ENCODE peak calls at places on chromosomes 4 and X, in seven cellular contexts. B is GM12878, V is SK-N-SH, Z is K562, D is HepG2, A is HCT116, F is H1. W is an unnamed sample.

GRCh38 chrX:75230296-75230695 is 43.6 kb upstream of the UPRT start:
- DNase-seq in Z (no peak), F (no peak), A (no peak), B (no peak), V (no peak), D (no peak), W (no peak)

GRCh38 chrX:112840382-112841113 is at the start of gene AMOT:
- DNase-seq in B (no peak), Z (peak; percentile 42), A (peak; percentile 42), F (peak; percentile 75), D (peak; percentile 1), V (peak; percentile 83), W (peak; percentile 13)

GRCh38 chrX:153905481-153906095 is 1.1 kb downstream of the AVPR2 start:
- DNase-seq in D (no peak), F (no peak), V (peak; percentile 29), Z (no peak), A (no peak), B (no peak), W (no peak)

GRCh38 chr4:128517739-128518510 is 230.3 kb upstream of the PGRMC2 start:
- DNase-seq in B (peak; percentile 94), Z (peak; percentile 89), V (peak; percentile 31), F (no peak), A (peak; percentile 56), D (peak; percentile 68), W (no peak)

GRCh38 chrX:37420756-37421155 is 71.6 kb downstream of the PRRG1 start:
- DNase-seq in Z (no peak), B (no peak), D (no peak), F (no peak), A (no peak), V (no peak), W (no peak)

GRCh38 chr4:101357751-101358150 is 10.4 kb upstream of the PPP3CA start:
- DNase-seq in D (no peak), B (no peak), Z (no peak), V (no peak), A (no peak), F (no peak), W (no peak)

GRCh38 chrX:46325312-46325877 is 219.8 kb downstream of the ZNF674 start:
- DNase-seq in D (peak; percentile 41), V (no peak), Z (no peak), A (peak; percentile 86), F (no peak), B (no peak), W (peak; percentile 54)

GRCh38 chr4:118139241-118139640 is 105.0 kb downstream of the NDST3 start:
- DNase-seq in F (no peak), D (no peak), V (no peak), Z (no peak), B (no peak), A (no peak), W (no peak)

GRCh38 chrX:149939271-149940014 is 1.2 kb upstream of the EOLA2 start:
- DNase-seq in V (peak; percentile 76), Z (peak; percentile 92), F (peak; percentile 86), B (peak; percentile 30), A (peak; percentile 69), D (peak; percentile 85), W (peak; percentile 90)

GRCh38 chr4:161252520-161253141 is 911.2 kb downstream of the FSTL5 start:
- DNase-seq in A (peak; percentile 28), V (no peak), D (peak; percentile 23), F (no peak), Z (peak; percentile 1), B (peak; percentile 15), W (peak; percentile 18)

GRCh38 chrX:152428089-152428488 is 23.0 kb downstream of the GABRA3 start:
- DNase-seq in D (no peak), B (no peak), Z (no peak), V (no peak), F (no peak), A (no peak), W (no peak)

GRCh38 chr4:122525865-122526264 is 69.3 kb upstream of the IL2 start:
- DNase-seq in Z (no peak), D (peak; percentile 43), V (no peak), B (no peak), A (no peak), F (no peak), W (no peak)

GRCh38 chr4:10667651-10668341 is 16.8 kb downstream of the CLNK start:
- DNase-seq in B (no peak), V (no peak), F (no peak), D (no peak), A (no peak), Z (no peak), W (no peak)

GRCh38 chr4:185542626-185543336 is 7.5 kb upstream of the PDLIM3 start:
- DNase-seq in Z (no peak), A (no peak), V (no peak), F (no peak), B (no peak), D (no peak), W (no peak)

GRCh38 chrX:129748265-129748664 is 9.5 kb downstream of the XPNPEP2 start:
- DNase-seq in F (no peak), Z (no peak), B (no peak), A (no peak), D (no peak), V (no peak), W (no peak)

GRCh38 chrX:54029543-54030143 is 14.6 kb downstream of the PHF8 start:
- DNase-seq in Z (no peak), B (no peak), A (no peak), V (no peak), D (no peak), F (no peak), W (peak; percentile 91)

GRCh38 chr4:6116696-6117285 is 83.6 kb downstream of the JAKMIP1 start:
- DNase-seq in D (no peak), F (no peak), Z (no peak), V (no peak), A (no peak), B (no peak), W (no peak)

GRCh38 chr4:4987656-4988055 is 31.6 kb downstream of the CYTL1 start:
- DNase-seq in D (no peak), A (no peak), V (no peak), F (no peak), B (no peak), Z (no peak), W (no peak)

GRCh38 chrX:40471965-40472648 is 108.7 kb upstream of the ATP6AP2 start:
- DNase-seq in B (peak; percentile 33), D (peak; percentile 35), F (peak; percentile 50), V (peak; percentile 38), A (no peak), Z (peak; percentile 27), W (peak; percentile 44)

GRCh38 chrX:13717697-13718483 is 16.5 kb downstream of the TRAPPC2 start:
- DNase-seq in F (no peak), Z (no peak), B (no peak), V (no peak), A (no peak), D (no peak), W (no peak)

GRCh38 chr4:8438743-8439142 is 1.8 kb downstream of the ACOX3 start:
- DNase-seq in F (no peak), V (no peak), D (no peak), Z (peak; percentile 20), A (no peak), B (no peak), W (no peak)

GRCh38 chrX:1656379-1656778 is 41.5 kb downstream of the ASMT start:
- DNase-seq in Z (no peak), A (no peak), V (no peak), F (no peak), B (no peak), D (no peak), W (no peak)

GRCh38 chrX:1659664-1660461 is 45.0 kb downstream of the ASMT start:
- DNase-seq in V (no peak), A (no peak), B (no peak), F (no peak), Z (no peak), D (no peak), W (no peak)

GRCh38 chrX:1657367-1658082 is 42.7 kb downstream of the ASMT start:
- DNase-seq in B (peak; percentile 62), F (no peak), A (no peak), V (no peak), D (no peak), Z (no peak), W (peak; percentile 5)

GRCh38 chrX:1661048-1661921 is 46.4 kb downstream of the ASMT start:
- DNase-seq in Z (peak; percentile 6), F (peak; percentile 82), V (no peak), B (peak; percentile 98), D (peak; percentile 13), A (peak; percentile 60), W (peak; percentile 74)

GRCh38 chrX:1658083-1658463 is 43.2 kb downstream of the ASMT start:
- DNase-seq in A (no peak), F (no peak), V (no peak), Z (no peak), B (no peak), D (no peak), W (no peak)
- TF ChIP-seq JUND in A (no peak), F (no peak), V (no peak), Z (no peak), B (no peak), D (no peak), W (no peak)

GRCh38 chr4:79747252-79747651 is 325.8 kb downstream of the ANTXR2 start:
- DNase-seq in V (no peak), D (no peak), Z (no peak), F (no peak), A (no peak), B (no peak), W (no peak)

GRCh38 chr4:79743014-79743413 is 330.0 kb downstream of the ANTXR2 start:
- DNase-seq in F (no peak), Z (no peak), A (no peak), B (no peak), V (no peak), D (no peak), W (no peak)

GRCh38 chr4:79748835-79749234 is 324.2 kb downstream of the ANTXR2 start:
- DNase-seq in A (no peak), B (no peak), F (no peak), V (no peak), D (no peak), Z (no peak), W (no peak)
- TF ChIP-seq JUND in A (no peak), B (no peak), F (no peak), V (no peak), D (no peak), Z (no peak), W (no peak)

GRCh38 chrX:1592863-1593201 is 1.4 kb downstream of the AKAP17A start:
- DNase-seq in V (peak; percentile 44), Z (peak; percentile 30), B (no peak), D (no peak), A (no peak), F (no peak), W (no peak)
- TF ChIP-seq JUND in V (no peak), Z (no peak), B (no peak), D (no peak), A (no peak), F (no peak), W (no peak)

DNA sequence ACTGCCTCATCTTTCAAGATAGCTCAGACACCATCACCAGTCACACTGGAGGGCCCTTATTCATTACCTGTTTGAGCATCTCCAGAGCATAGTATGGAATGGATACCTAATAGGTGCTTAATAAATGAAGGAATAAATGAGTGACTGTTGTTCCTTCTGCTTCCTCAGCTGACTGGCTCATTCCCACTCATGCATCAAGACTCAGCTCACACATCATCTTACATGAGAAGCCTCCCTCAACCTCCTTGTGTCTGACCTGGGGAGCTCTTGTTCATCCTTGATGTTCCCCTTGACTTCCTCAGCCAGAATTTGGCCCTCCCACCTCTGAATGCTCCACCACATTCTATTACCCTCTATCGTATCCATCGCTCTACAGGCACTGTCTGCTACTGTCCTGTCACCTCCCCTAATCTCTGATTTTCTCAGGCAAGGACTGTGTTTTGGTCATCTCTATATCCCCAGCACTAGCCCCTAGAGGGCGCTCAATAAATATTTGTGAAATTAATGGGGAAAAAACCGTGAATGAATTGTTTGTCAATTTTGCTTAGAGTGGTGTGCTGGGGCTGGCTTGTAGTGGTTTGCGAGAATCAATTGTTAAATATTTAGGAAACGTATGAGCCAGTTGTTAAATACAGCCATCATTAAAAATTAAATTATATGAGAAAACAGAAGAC is 88.3 kb downstream of the NHSL2 start:
- DNase-seq in A (peak; percentile 12), F (no peak), V (peak; percentile 76), Z (peak; percentile 28), D (peak; percentile 12), B (no peak), W (no peak)
- TF ChIP-seq JUND in A (no peak), F (no peak), V (no peak), Z (no peak), D (no peak), B (no peak), W (no peak)